ENCODE peak calls at places on chromosome 5, in five cellular contexts. R is ovary, C is cardiac muscle cell, D is tibial artery, E is heart right ventricle. M is an unnamed sample.

GRCh38 chr5:63240063-63240755 is 661.6 kb downstream of the LRRC70 start:
- DNase-seq in R (no peak), C (no peak), D (no peak), E (no peak), M (no peak)

GRCh38 chr5:138542120-138542955 is 698 bp downstream of the ETF1 start:
- DNase-seq in R (no peak), C (peak; percentile 14), D (no peak), E (no peak), M (no peak)

GRCh38 chr5:146426853-146427618 is 20.1 kb upstream of the TCERG1 start:
- DNase-seq in R (no peak), C (peak; percentile 64), D (no peak), E (no peak), M (no peak)

GRCh38 chr5:143021595-143021994 is 251.4 kb downstream of the ARHGAP26 start:
- DNase-seq in R (no peak), C (no peak), D (no peak), E (no peak), M (no peak)

GRCh38 chr5:44294492-44294891 is 94.7 kb downstream of the FGF10 start:
- DNase-seq in R (peak; percentile 28), C (no peak), D (no peak), E (peak; percentile 25), M (peak; percentile 40)

GRCh38 chr5:131630208-131630962 is 4.6 kb downstream of the RAPGEF6 start:
- DNase-seq in R (no peak), C (no peak), D (no peak), E (no peak), M (no peak)

GRCh38 chr5:135821061-135821781 is 13.2 kb upstream of the SLC25A48 start:
- DNase-seq in R (no peak), C (no peak), D (no peak), E (no peak), M (no peak)

GRCh38 chr5:149667084-149667826 is 62.9 kb upstream of the PPARGC1B start:
- DNase-seq in R (no peak), C (peak; percentile 43), D (peak; percentile 23), E (no peak), M (no peak)

GRCh38 chr5:1001406-1002270 is 7.0 kb upstream of the NKD2 start:
- DNase-seq in R (peak; percentile 4), C (no peak), D (peak; percentile 48), E (peak; percentile 6), M (peak; percentile 10)

GRCh38 chr5:26649000-26649399 is 389.4 kb downstream of the CDH9 start:
- DNase-seq in R (no peak), C (no peak), D (no peak), E (no peak), M (no peak)

GRCh38 chr5:179916523-179916922 is 8.8 kb upstream of the TBC1D9B start:
- DNase-seq in R (no peak), C (no peak), D (no peak), E (no peak), M (no peak)
- H3K4me1 ChIP-seq in R (no peaks in the 10 kb centered on the region), C (no peaks in the 10 kb centered on the region), D (no peaks in the 10 kb centered on the region), E (no peaks in the 10 kb centered on the region), M (no peaks in the 10 kb centered on the region)

GRCh38 chr5:125823572-125823971 is 599.6 kb upstream of the GRAMD2B start:
- DNase-seq in R (no peak), C (no peak), D (no peak), E (no peak), M (no peak)

GRCh38 chr5:125829349-125829748 is 593.9 kb upstream of the GRAMD2B start:
- DNase-seq in R (no peak), C (no peak), D (no peak), E (no peak), M (no peak)

GRCh38 chr5:125826214-125826613 is 597.0 kb upstream of the GRAMD2B start:
- DNase-seq in R (no peak), C (no peak), D (no peak), E (no peak), M (no peak)
- TF ChIP-seq CTCF in R (no peak), C (no peak), D (no peak), E (no peak), M (no peak)

GRCh38 chr5:168836603-168837245 is 257.6 kb upstream of the PANK3 start:
- DNase-seq in R (no peak), C (no peak), D (no peak), E (no peak), M (no peak)
- H3K27me3 ChIP-seq in R (no peaks in the 10 kb centered on the region), C (no peaks in the 10 kb centered on the region), D (no peaks in the 10 kb centered on the region), E (no peaks in the 10 kb centered on the region), M (no peaks in the 10 kb centered on the region)

GRCh38 chr5:78376315-78376714 is 15.9 kb downstream of the SCAMP1 start:
- DNase-seq in R (no peak), C (no peak), D (no peak), E (no peak), M (no peak)
- H3K4me1 ChIP-seq in R (peaks cover 2% of the 10 kb centered on the region), C (peaks cover 15% of the 10 kb centered on the region), D (peaks cover 21% of the 10 kb centered on the region), E (peaks cover 26% of the 10 kb centered on the region), M (peaks cover 55% of the 10 kb centered on the region)

GRCh38 chr5:124521461-124522230 is 224.8 kb downstream of the ZNF608 start:
- DNase-seq in R (no peak), C (no peak), D (no peak), E (no peak), M (no peak)

GRCh38 chr5:124519396-124519795 is 227.0 kb downstream of the ZNF608 start:
- DNase-seq in R (no peak), C (peak; percentile 89), D (peak; percentile 70), E (no peak), M (no peak)

GRCh38 chr5:124528838-124529237 is 217.6 kb downstream of the ZNF608 start:
- DNase-seq in R (no peak), C (peak; percentile 13), D (no peak), E (no peak), M (no peak)

GRCh38 chr5:124527220-124527991 is 219.0 kb downstream of the ZNF608 start:
- DNase-seq in R (peak; percentile 10), C (peak; percentile 27), D (no peak), E (no peak), M (no peak)

GRCh38 chr5:124524552-124525232 is 221.7 kb downstream of the ZNF608 start:
- DNase-seq in R (no peak), C (no peak), D (no peak), E (no peak), M (no peak)
- TF ChIP-seq CTCF in R (no peak), C (no peak), D (no peak), E (no peak), M (no peak)

GRCh38 chr5:93603711-93604118 is 20.7 kb downstream of the NR2F1 start:
- DNase-seq in R (no peak), C (no peak), D (no peak), E (no peak), M (no peak)

GRCh38 chr5:93601433-93602175 is 18.6 kb downstream of the NR2F1 start:
- DNase-seq in R (no peak), C (no peak), D (no peak), E (no peak), M (no peak)

GRCh38 chr5:93601053-93601429 is 18.0 kb downstream of the NR2F1 start:
- DNase-seq in R (no peak), C (no peak), D (no peak), E (no peak), M (no peak)

GRCh38 chr5:93603191-93603590 is 20.2 kb downstream of the NR2F1 start:
- DNase-seq in R (no peak), C (no peak), D (no peak), E (no peak), M (no peak)

DNA sequence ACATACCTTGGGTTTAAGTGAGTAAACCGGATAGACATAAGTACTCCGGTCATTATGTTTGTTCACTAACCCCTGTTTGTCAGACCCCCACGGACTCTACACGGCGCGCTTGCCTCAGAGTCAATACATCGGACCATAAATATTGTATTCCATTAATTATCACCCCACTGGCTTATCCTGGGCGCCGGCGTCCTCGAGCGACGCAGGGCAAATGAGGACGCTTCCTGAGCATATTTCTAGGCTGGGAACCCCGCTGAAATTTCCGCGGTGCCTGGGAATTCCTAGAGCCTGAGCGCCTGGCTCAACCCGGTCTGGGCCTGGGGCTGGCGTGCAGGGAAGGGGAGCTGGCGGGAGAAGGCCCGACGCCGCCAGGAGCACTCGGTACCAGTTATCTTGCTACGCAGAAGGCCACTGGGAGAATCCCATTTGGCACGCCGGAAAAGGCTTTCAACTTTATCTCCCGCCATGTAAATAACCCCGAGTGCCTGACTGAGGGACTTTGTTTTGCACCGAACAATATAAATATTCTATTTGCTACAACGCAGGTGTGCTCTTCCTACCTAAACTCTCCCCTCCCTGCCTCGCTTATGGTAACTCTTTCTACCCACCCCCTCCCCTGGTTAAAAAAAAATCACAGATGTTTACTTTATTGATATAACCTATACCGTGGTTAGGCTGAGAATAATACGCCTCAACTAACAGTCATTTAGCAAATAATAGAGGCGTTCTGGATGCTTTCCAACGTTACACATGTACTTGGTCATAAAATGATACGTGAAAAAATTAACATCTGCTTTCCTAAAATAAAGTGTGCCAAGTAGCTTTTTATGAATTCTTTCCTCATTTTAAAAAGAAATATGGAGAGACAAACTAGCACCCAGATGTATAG is 19.5 kb downstream of the NR2F1 start:
- DNase-seq in R (no peak), C (no peak), D (no peak), E (no peak), M (no peak)
- H3K27me3 ChIP-seq in R (no peaks in the 10 kb centered on the region), C (peaks cover 100% of the 10 kb centered on the region), D (no peaks in the 10 kb centered on the region), E (peaks cover 100% of the 10 kb centered on the region), M (peaks cover 100% of the 10 kb centered on the region)

GRCh38 chr5:126351138-126351537 is 72.1 kb upstream of the GRAMD2B start:
- DNase-seq in R (no peak), C (peak; percentile 77), D (no peak), E (no peak), M (no peak)

GRCh38 chr5:126354012-126354856 is 69.0 kb upstream of the GRAMD2B start:
- DNase-seq in R (no peak), C (peak; percentile 96), D (no peak), E (no peak), M (no peak)

GRCh38 chr5:126348855-126349635 is 74.2 kb upstream of the GRAMD2B start:
- DNase-seq in R (no peak), C (peak; percentile 56), D (no peak), E (no peak), M (no peak)
- H3K4me1 ChIP-seq in R (peaks cover 2% of the 10 kb centered on the region), C (peaks cover 13% of the 10 kb centered on the region), D (peaks cover 22% of the 10 kb centered on the region), E (peaks cover 1% of the 10 kb centered on the region), M (peaks cover 1% of the 10 kb centered on the region)

DNA sequence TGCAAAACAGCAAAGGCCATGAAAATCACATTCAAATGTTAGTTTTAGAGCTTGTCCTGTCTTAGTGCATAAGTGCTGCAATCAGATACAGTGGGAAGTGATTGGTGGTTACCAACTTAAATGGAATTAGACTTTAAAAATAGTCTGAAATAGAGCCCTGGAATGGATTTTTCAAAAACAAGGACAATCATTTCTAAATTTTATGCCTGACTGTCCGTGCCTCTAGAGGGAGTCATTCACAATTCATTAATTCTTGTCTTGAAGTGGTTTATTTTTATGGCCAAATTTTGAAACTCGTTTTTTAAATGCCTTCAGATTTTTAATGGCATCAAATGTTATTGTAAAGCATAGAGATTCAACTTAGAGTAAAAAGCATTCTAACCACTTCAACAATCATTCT is 561.8 kb upstream of the DAB2 start:
- DNase-seq in R (no peak), C (no peak), D (no peak), E (no peak), M (no peak)
- TF ChIP-seq CTCF in R (no peak), C (no peak), D (no peak), E (no peak), M (no peak)